ENCODE peak calls at places on chromosomes 16 and 17, in seven cellular contexts. One of them, this sample, is unnamed.
A peak's percentile ranks its signal among the peaks of the same experiment; 100 is the strongest.

GRCh38 chr17:37358830-37359681 is 16.7 kb upstream of the C17orf78 start:
- DNase-seq in astrocyte: peak; percentile 78
- DNase-seq in K562: peak; percentile 95
- DNase-seq in AG10803: peak; percentile 87
- DNase-seq in GM12878: peak; percentile 80
- DNase-seq in GM10248: peak; percentile 99
- DNase-seq in cardiac fibroblast: peak; percentile 94
- DNase-seq in this sample: peak; percentile 99

GRCh38 chr17:59287452-59287851 is 44.0 kb upstream of the YPEL2 start:
- DNase-seq in astrocyte: peak; percentile 14
- DNase-seq in K562: no peak
- DNase-seq in AG10803: no peak
- DNase-seq in GM12878: no peak
- DNase-seq in GM10248: no peak
- DNase-seq in cardiac fibroblast: peak; percentile 55
- DNase-seq in this sample: no peak

GRCh38 chr17:64506201-64506575 is at the start of gene DDX5:
- DNase-seq in astrocyte: no peak
- DNase-seq in K562: peak; percentile 89
- DNase-seq in AG10803: peak; percentile 97
- DNase-seq in GM12878: no peak
- DNase-seq in GM10248: peak; percentile 96
- DNase-seq in cardiac fibroblast: peak; percentile 98
- DNase-seq in this sample: peak; percentile 95

GRCh38 chr17:32596666-32597065 is 109.9 kb downstream of the CDK5R1 start:
- DNase-seq in astrocyte: no peak
- DNase-seq in K562: no peak
- DNase-seq in AG10803: no peak
- DNase-seq in GM12878: peak; percentile 62
- DNase-seq in GM10248: peak; percentile 61
- DNase-seq in cardiac fibroblast: peak; percentile 5
- DNase-seq in this sample: peak; percentile 69

GRCh38 chr16:17346774-17347569 is 123.8 kb downstream of the XYLT1 start:
- DNase-seq in astrocyte: no peak
- DNase-seq in K562: no peak
- DNase-seq in AG10803: no peak
- DNase-seq in GM12878: peak; percentile 48
- DNase-seq in GM10248: peak; percentile 49
- DNase-seq in cardiac fibroblast: no peak
- DNase-seq in this sample: peak; percentile 38

GRCh38 chr16:67034478-67034877 is 5.5 kb downstream of the CBFB start:
- DNase-seq in astrocyte: peak; percentile 36
- DNase-seq in K562: no peak
- DNase-seq in AG10803: peak; percentile 49
- DNase-seq in GM12878: no peak
- DNase-seq in GM10248: no peak
- DNase-seq in cardiac fibroblast: peak; percentile 52
- DNase-seq in this sample: no peak

GRCh38 chr16:69563605-69564580 is 1.9 kb upstream of the NFAT5 start:
- DNase-seq in astrocyte: peak; percentile 14
- DNase-seq in K562: no peak
- DNase-seq in AG10803: no peak
- DNase-seq in GM12878: peak; percentile 93
- DNase-seq in GM10248: peak; percentile 63
- DNase-seq in cardiac fibroblast: peak; percentile 55
- DNase-seq in this sample: peak; percentile 75

GRCh38 chr16:53090591-53091507 is 36.1 kb downstream of the CHD9 start:
- DNase-seq in astrocyte: peak; percentile 98
- DNase-seq in K562: no peak
- DNase-seq in AG10803: peak; percentile 99
- DNase-seq in GM12878: peak; percentile 59
- DNase-seq in GM10248: peak; percentile 60
- DNase-seq in cardiac fibroblast: peak; percentile 99
- DNase-seq in this sample: no peak

GRCh38 chr16:351804-352520 is 561 bp downstream of the AXIN1 start:
- DNase-seq in astrocyte: no peak
- DNase-seq in K562: peak; percentile 81
- DNase-seq in AG10803: no peak
- DNase-seq in GM12878: no peak
- DNase-seq in GM10248: no peak
- DNase-seq in cardiac fibroblast: no peak
- DNase-seq in this sample: peak; percentile 60

GRCh38 chr17:19650826-19651225 is 2.3 kb downstream of the ALDH3A2 start:
- DNase-seq in astrocyte: peak; percentile 42
- DNase-seq in K562: no peak
- DNase-seq in AG10803: peak; percentile 15
- DNase-seq in GM12878: no peak
- DNase-seq in GM10248: no peak
- DNase-seq in cardiac fibroblast: peak; percentile 53
- DNase-seq in this sample: no peak

GRCh38 chr16:82755570-82756282 is 129.0 kb downstream of the CDH13 start:
- DNase-seq in astrocyte: peak; percentile 23
- DNase-seq in K562: peak; percentile 31
- DNase-seq in AG10803: peak; percentile 20
- DNase-seq in GM12878: no peak
- DNase-seq in GM10248: no peak
- DNase-seq in cardiac fibroblast: peak; percentile 28
- DNase-seq in this sample: no peak

GRCh38 chr16:2515180-2515803 is 1.5 kb downstream of the ATP6V0C start:
- DNase-seq in astrocyte: no peak
- DNase-seq in K562: no peak
- DNase-seq in AG10803: peak; percentile 25
- DNase-seq in GM12878: no peak
- DNase-seq in GM10248: no peak
- DNase-seq in cardiac fibroblast: no peak
- DNase-seq in this sample: no peak

GRCh38 chr17:80122926-80123505 is 21.6 kb downstream of the GAA start:
- DNase-seq in astrocyte: no peak
- DNase-seq in K562: no peak
- DNase-seq in AG10803: no peak
- DNase-seq in GM12878: no peak
- DNase-seq in GM10248: no peak
- DNase-seq in cardiac fibroblast: no peak
- DNase-seq in this sample: no peak

GRCh38 chr17:80123791-80124190 is 22.4 kb downstream of the GAA start:
- DNase-seq in astrocyte: peak; percentile 69
- DNase-seq in K562: no peak
- DNase-seq in AG10803: peak; percentile 48
- DNase-seq in GM12878: no peak
- DNase-seq in GM10248: no peak
- DNase-seq in cardiac fibroblast: peak; percentile 76
- DNase-seq in this sample: peak; percentile 14

GRCh38 chr17:80126449-80126715 is 20.5 kb downstream of the EIF4A3 start:
- DNase-seq in astrocyte: no peak
- DNase-seq in K562: no peak
- DNase-seq in AG10803: no peak
- DNase-seq in GM12878: no peak
- DNase-seq in GM10248: no peak
- DNase-seq in cardiac fibroblast: no peak
- DNase-seq in this sample: no peak

GRCh38 chr17:80125656-80126448 is 21.1 kb downstream of the EIF4A3 start:
- DNase-seq in astrocyte: peak; percentile 88
- DNase-seq in K562: no peak
- DNase-seq in AG10803: peak; percentile 94
- DNase-seq in GM12878: no peak
- DNase-seq in GM10248: no peak
- DNase-seq in cardiac fibroblast: peak; percentile 89
- DNase-seq in this sample: no peak

DNA sequence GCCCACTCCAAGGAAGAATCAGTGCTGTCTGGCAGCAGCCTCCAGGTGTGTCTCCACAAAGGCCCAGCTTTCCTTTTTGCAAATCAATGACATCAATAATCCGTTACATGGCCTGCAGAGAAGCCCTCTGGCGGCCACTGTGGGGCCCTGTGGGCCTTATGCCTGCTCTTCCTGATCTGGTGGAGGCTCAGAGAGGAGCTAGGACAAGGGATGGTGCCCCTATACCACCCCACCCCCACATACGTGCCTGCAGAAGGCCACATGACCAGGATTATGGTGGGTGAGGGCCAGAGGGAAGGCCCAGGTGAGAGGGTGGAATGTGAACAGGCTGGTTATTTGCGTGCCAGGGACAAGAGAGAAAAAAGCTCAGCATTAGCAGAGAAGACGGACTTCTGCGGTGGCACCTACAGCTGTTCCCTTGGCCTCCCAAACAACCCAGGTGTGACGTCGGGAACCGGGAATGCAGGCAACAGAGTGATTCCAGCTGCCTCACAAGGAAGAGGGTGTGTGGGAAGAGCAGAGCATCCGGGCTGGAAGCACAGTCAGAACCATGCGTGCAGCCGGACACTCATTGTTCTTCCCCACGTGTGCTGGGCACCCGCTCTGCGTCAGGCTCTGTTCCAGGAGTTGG is 22.5 kb downstream of the EIF4A3 start:
- DNase-seq in astrocyte: peak; percentile 50
- DNase-seq in K562: no peak
- DNase-seq in AG10803: peak; percentile 62
- DNase-seq in GM12878: no peak
- DNase-seq in GM10248: no peak
- DNase-seq in cardiac fibroblast: peak; percentile 91
- DNase-seq in this sample: peak; percentile 37
- TF ChIP-seq CTCF in astrocyte: peak; percentile 37
- TF ChIP-seq CTCF in K562: peak; percentile 58
- TF ChIP-seq CTCF in AG10803: peak; percentile 43
- TF ChIP-seq CTCF in GM12878: peak; percentile 37
- TF ChIP-seq CTCF in GM10248: peak; percentile 49
- TF ChIP-seq CTCF in cardiac fibroblast: peak; percentile 55
- TF ChIP-seq CTCF in this sample: peak; percentile 38

GRCh38 chr16:57651344-57652333 is 16.5 kb upstream of the ADGRG3 start:
- DNase-seq in astrocyte: no peak
- DNase-seq in K562: peak; percentile 47
- DNase-seq in AG10803: no peak
- DNase-seq in GM12878: no peak
- DNase-seq in GM10248: no peak
- DNase-seq in cardiac fibroblast: no peak
- DNase-seq in this sample: no peak
- TF ChIP-seq CTCF in astrocyte: no peak
- TF ChIP-seq CTCF in K562: peak; percentile 50
- TF ChIP-seq CTCF in AG10803: no peak
- TF ChIP-seq CTCF in GM12878: no peak
- TF ChIP-seq CTCF in GM10248: no peak
- TF ChIP-seq CTCF in cardiac fibroblast: no peak
- TF ChIP-seq CTCF in this sample: peak; percentile 1

DNA sequence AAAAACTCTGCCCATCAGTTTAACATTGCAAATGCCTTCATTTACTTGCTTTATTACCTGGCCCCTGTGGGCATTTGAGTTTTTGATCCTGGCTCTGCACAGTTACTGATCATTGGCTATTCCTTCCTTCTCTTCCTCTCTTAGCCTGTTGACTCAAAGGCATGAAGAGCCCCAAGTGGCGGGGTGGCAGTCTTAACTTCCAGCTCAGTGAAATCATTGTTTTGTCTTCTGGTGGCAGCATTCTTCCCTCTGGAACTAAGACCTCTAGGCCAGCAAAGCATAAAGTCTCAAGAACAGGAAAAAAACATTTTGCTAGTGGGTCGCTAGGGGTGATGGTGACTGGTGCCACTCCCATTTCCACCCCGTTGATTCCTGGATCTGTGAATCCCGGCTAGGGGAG is 52.3 kb upstream of the MRTFB start:
- DNase-seq in astrocyte: no peak
- DNase-seq in K562: no peak
- DNase-seq in AG10803: no peak
- DNase-seq in GM12878: no peak
- DNase-seq in GM10248: no peak
- DNase-seq in cardiac fibroblast: no peak
- DNase-seq in this sample: no peak
- TF ChIP-seq CTCF in astrocyte: no peak
- TF ChIP-seq CTCF in K562: no peak
- TF ChIP-seq CTCF in AG10803: no peak
- TF ChIP-seq CTCF in GM12878: no peak
- TF ChIP-seq CTCF in GM10248: no peak
- TF ChIP-seq CTCF in cardiac fibroblast: no peak
- TF ChIP-seq CTCF in this sample: no peak

GRCh38 chr16:83856846-83857245 is 42.1 kb upstream of the MLYCD start:
- DNase-seq in astrocyte: no peak
- DNase-seq in K562: no peak
- DNase-seq in AG10803: peak; percentile 8
- DNase-seq in GM12878: no peak
- DNase-seq in GM10248: no peak
- DNase-seq in cardiac fibroblast: no peak
- DNase-seq in this sample: no peak

GRCh38 chr16:83854420-83854819 is 44.5 kb upstream of the MLYCD start:
- DNase-seq in astrocyte: no peak
- DNase-seq in K562: no peak
- DNase-seq in AG10803: no peak
- DNase-seq in GM12878: no peak
- DNase-seq in GM10248: no peak
- DNase-seq in cardiac fibroblast: no peak
- DNase-seq in this sample: no peak

GRCh38 chr16:83863682-83864081 is 35.2 kb upstream of the MLYCD start:
- DNase-seq in astrocyte: no peak
- DNase-seq in K562: peak; percentile 47
- DNase-seq in AG10803: no peak
- DNase-seq in GM12878: no peak
- DNase-seq in GM10248: no peak
- DNase-seq in cardiac fibroblast: no peak
- DNase-seq in this sample: no peak

GRCh38 chr16:83862661-83863060 is 36.3 kb upstream of the MLYCD start:
- DNase-seq in astrocyte: no peak
- DNase-seq in K562: no peak
- DNase-seq in AG10803: no peak
- DNase-seq in GM12878: no peak
- DNase-seq in GM10248: no peak
- DNase-seq in cardiac fibroblast: no peak
- DNase-seq in this sample: no peak

DNA sequence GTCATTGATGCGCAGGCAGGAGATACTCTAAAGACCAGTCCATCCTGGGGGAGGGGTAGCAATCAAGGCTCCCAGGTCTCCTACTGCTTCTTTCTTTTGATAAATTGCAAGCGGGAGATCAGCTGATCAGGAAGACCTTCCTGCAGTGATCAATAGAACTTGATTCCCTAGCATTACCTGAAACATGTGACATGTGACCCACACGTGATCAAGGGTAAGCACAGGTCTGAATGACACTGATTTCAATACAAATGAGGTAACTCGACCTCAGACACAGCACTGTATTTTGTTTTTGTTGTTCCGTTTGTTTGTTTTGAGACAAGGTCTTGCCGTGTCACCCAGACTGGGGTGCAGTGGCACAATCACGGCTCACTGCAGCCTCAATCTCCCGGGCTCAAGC is 39.6 kb upstream of the MLYCD start:
- DNase-seq in astrocyte: no peak
- DNase-seq in K562: no peak
- DNase-seq in AG10803: no peak
- DNase-seq in GM12878: no peak
- DNase-seq in GM10248: no peak
- DNase-seq in cardiac fibroblast: no peak
- DNase-seq in this sample: peak; percentile 2
- TF ChIP-seq CTCF in astrocyte: no peak
- TF ChIP-seq CTCF in K562: no peak
- TF ChIP-seq CTCF in AG10803: no peak
- TF ChIP-seq CTCF in GM12878: no peak
- TF ChIP-seq CTCF in GM10248: no peak
- TF ChIP-seq CTCF in cardiac fibroblast: no peak
- TF ChIP-seq CTCF in this sample: no peak

This sample was measured in GM13977.